ENCODE peak calls at places on chromosomes 3 and 15, in nine cellular contexts. One of them, this sample, is unnamed.

GRCh38 chr15:25717116-25717755 is 145.9 kb downstream of the ATP10A start:
- DNase-seq in AG10803: peak
- DNase-seq in H9: no peak
- DNase-seq in Right ventricle myocardium superior: no peak
- DNase-seq in DMS153: no peak
- DNase-seq in HuH-7: no peak
- DNase-seq in skeletal muscle cell: peak
- DNase-seq in kidney tubule cell: no peak
- DNase-seq in T-cell: no peak
- DNase-seq in this sample: no peak

GRCh38 chr3:119588112-119588511 is 8.8 kb downstream of the ADPRH start:
- DNase-seq in AG10803: no peak
- DNase-seq in H9: no peak
- DNase-seq in Right ventricle myocardium superior: peak
- DNase-seq in DMS153: no peak
- DNase-seq in HuH-7: no peak
- DNase-seq in skeletal muscle cell: no peak
- DNase-seq in kidney tubule cell: peak
- DNase-seq in T-cell: no peak
- DNase-seq in this sample: peak

GRCh38 chr15:39720721-39721611 is 61.7 kb downstream of the FSIP1 start:
- DNase-seq in AG10803: peak
- DNase-seq in H9: no peak
- DNase-seq in Right ventricle myocardium superior: no peak
- DNase-seq in DMS153: no peak
- DNase-seq in HuH-7: no peak
- DNase-seq in skeletal muscle cell: peak
- DNase-seq in kidney tubule cell: peak
- DNase-seq in T-cell: no peak
- DNase-seq in this sample: no peak

GRCh38 chr15:46857103-46857502 is 860.2 kb upstream of the SEMA6D start:
- DNase-seq in AG10803: no peak
- DNase-seq in H9: no peak
- DNase-seq in Right ventricle myocardium superior: no peak
- DNase-seq in DMS153: peak
- DNase-seq in HuH-7: no peak
- DNase-seq in skeletal muscle cell: no peak
- DNase-seq in kidney tubule cell: no peak
- DNase-seq in T-cell: no peak
- DNase-seq in this sample: no peak

GRCh38 chr15:43111354-43111753 is 5.5 kb upstream of the UBR1 start:
- DNase-seq in AG10803: no peak
- DNase-seq in H9: no peak
- DNase-seq in Right ventricle myocardium superior: no peak
- DNase-seq in DMS153: no peak
- DNase-seq in HuH-7: no peak
- DNase-seq in skeletal muscle cell: no peak
- DNase-seq in kidney tubule cell: no peak
- DNase-seq in T-cell: no peak
- DNase-seq in this sample: no peak

GRCh38 chr3:114741066-114741465 is 406.0 kb downstream of the ZBTB20 start:
- DNase-seq in AG10803: peak
- DNase-seq in H9: no peak
- DNase-seq in Right ventricle myocardium superior: no peak
- DNase-seq in DMS153: no peak
- DNase-seq in HuH-7: no peak
- DNase-seq in skeletal muscle cell: no peak
- DNase-seq in kidney tubule cell: peak
- DNase-seq in T-cell: no peak
- DNase-seq in this sample: no peak

GRCh38 chr3:174907027-174907426 is 47.9 kb downstream of the NAALADL2 start:
- DNase-seq in AG10803: peak
- DNase-seq in H9: no peak
- DNase-seq in Right ventricle myocardium superior: no peak
- DNase-seq in DMS153: no peak
- DNase-seq in HuH-7: no peak
- DNase-seq in skeletal muscle cell: no peak
- DNase-seq in kidney tubule cell: no peak
- DNase-seq in T-cell: no peak
- DNase-seq in this sample: no peak

GRCh38 chr3:46417120-46417510 is 10.1 kb downstream of the CCRL2 start:
- DNase-seq in AG10803: no peak
- DNase-seq in H9: no peak
- DNase-seq in Right ventricle myocardium superior: no peak
- DNase-seq in DMS153: no peak
- DNase-seq in HuH-7: no peak
- DNase-seq in skeletal muscle cell: no peak
- DNase-seq in kidney tubule cell: no peak
- DNase-seq in T-cell: no peak
- DNase-seq in this sample: no peak

GRCh38 chr3:47645551-47645950 is 66.9 kb upstream of the CSPG5 start:
- DNase-seq in AG10803: peak
- DNase-seq in H9: no peak
- DNase-seq in Right ventricle myocardium superior: no peak
- DNase-seq in DMS153: no peak
- DNase-seq in HuH-7: no peak
- DNase-seq in skeletal muscle cell: no peak
- DNase-seq in kidney tubule cell: no peak
- DNase-seq in T-cell: no peak
- DNase-seq in this sample: no peak

GRCh38 chr15:25863968-25864580 is 947 bp upstream of the ATP10A start:
- DNase-seq in AG10803: no peak
- DNase-seq in H9: no peak
- DNase-seq in Right ventricle myocardium superior: no peak
- DNase-seq in DMS153: no peak
- DNase-seq in HuH-7: no peak
- DNase-seq in skeletal muscle cell: no peak
- DNase-seq in kidney tubule cell: no peak
- DNase-seq in T-cell: no peak
- DNase-seq in this sample: no peak